ENCODE peak calls at places on chromosomes 5 and 9, in four cellular contexts. One of them, this sample, is unnamed.

GRCh38 chr5:66757219-66757833 is 161.1 kb downstream of the MAST4 start:
- DNase-seq in body of pancreas: peak
- DNase-seq in thoracic aorta: no peak
- DNase-seq in brain microvascular endothelial cell: peak
- DNase-seq in this sample: no peak

GRCh38 chr5:51394609-51395008 is 11.4 kb downstream of the ISL1 start:
- DNase-seq in body of pancreas: no peak
- DNase-seq in thoracic aorta: no peak
- DNase-seq in brain microvascular endothelial cell: no peak
- DNase-seq in this sample: no peak

GRCh38 chr9:3948826-3949578 is 350.9 kb downstream of the GLIS3 start:
- DNase-seq in body of pancreas: no peak
- DNase-seq in thoracic aorta: no peak
- DNase-seq in brain microvascular endothelial cell: peak
- DNase-seq in this sample: no peak

GRCh38 chr9:95486318-95486717 is 30.5 kb downstream of the PTCH1 start:
- DNase-seq in body of pancreas: peak
- DNase-seq in thoracic aorta: no peak
- DNase-seq in brain microvascular endothelial cell: no peak
- DNase-seq in this sample: no peak

GRCh38 chr5:141349917-141350619 is at the start of gene PCDHGB1:
- DNase-seq in body of pancreas: peak
- DNase-seq in thoracic aorta: no peak
- DNase-seq in brain microvascular endothelial cell: peak
- DNase-seq in this sample: no peak

GRCh38 chr5:74953961-74954720 is 88.0 kb upstream of the FAM169A start:
- DNase-seq in body of pancreas: no peak
- DNase-seq in thoracic aorta: no peak
- DNase-seq in brain microvascular endothelial cell: peak
- DNase-seq in this sample: no peak

GRCh38 chr5:177478711-177479646 is 5.5 kb upstream of the DBN1 start:
- DNase-seq in body of pancreas: peak
- DNase-seq in thoracic aorta: no peak
- DNase-seq in brain microvascular endothelial cell: peak
- DNase-seq in this sample: peak

GRCh38 chr5:71937906-71938698 is 169.2 kb upstream of the MAP1B start:
- DNase-seq in body of pancreas: no peak
- DNase-seq in thoracic aorta: no peak
- DNase-seq in brain microvascular endothelial cell: no peak
- DNase-seq in this sample: no peak

GRCh38 chr9:18269561-18269960 is 204.4 kb upstream of the ADAMTSL1 start:
- DNase-seq in body of pancreas: no peak
- DNase-seq in thoracic aorta: no peak
- DNase-seq in brain microvascular endothelial cell: no peak
- DNase-seq in this sample: no peak

GRCh38 chr9:97980918-97981827 is 2.0 kb upstream of the ANP32B start:
- DNase-seq in body of pancreas: no peak
- DNase-seq in thoracic aorta: no peak
- DNase-seq in brain microvascular endothelial cell: no peak
- DNase-seq in this sample: peak

GRCh38 chr5:45774528-45774927 is 78.3 kb upstream of the HCN1 start:
- DNase-seq in body of pancreas: no peak
- DNase-seq in thoracic aorta: no peak
- DNase-seq in brain microvascular endothelial cell: no peak
- DNase-seq in this sample: no peak

GRCh38 chr5:44987026-44987425 is 178.3 kb downstream of the MRPS30 start:
- DNase-seq in body of pancreas: no peak
- DNase-seq in thoracic aorta: no peak
- DNase-seq in brain microvascular endothelial cell: no peak
- DNase-seq in this sample: no peak

GRCh38 chr5:142680605-142681259 is 5.2 kb downstream of the FGF1 start:
- DNase-seq in body of pancreas: peak
- DNase-seq in thoracic aorta: no peak
- DNase-seq in brain microvascular endothelial cell: no peak
- DNase-seq in this sample: no peak

GRCh38 chr9:96125624-96126023 is 176.4 kb downstream of the HSD17B3 start:
- DNase-seq in body of pancreas: no peak
- DNase-seq in thoracic aorta: no peak
- DNase-seq in brain microvascular endothelial cell: no peak
- DNase-seq in this sample: no peak

DNA sequence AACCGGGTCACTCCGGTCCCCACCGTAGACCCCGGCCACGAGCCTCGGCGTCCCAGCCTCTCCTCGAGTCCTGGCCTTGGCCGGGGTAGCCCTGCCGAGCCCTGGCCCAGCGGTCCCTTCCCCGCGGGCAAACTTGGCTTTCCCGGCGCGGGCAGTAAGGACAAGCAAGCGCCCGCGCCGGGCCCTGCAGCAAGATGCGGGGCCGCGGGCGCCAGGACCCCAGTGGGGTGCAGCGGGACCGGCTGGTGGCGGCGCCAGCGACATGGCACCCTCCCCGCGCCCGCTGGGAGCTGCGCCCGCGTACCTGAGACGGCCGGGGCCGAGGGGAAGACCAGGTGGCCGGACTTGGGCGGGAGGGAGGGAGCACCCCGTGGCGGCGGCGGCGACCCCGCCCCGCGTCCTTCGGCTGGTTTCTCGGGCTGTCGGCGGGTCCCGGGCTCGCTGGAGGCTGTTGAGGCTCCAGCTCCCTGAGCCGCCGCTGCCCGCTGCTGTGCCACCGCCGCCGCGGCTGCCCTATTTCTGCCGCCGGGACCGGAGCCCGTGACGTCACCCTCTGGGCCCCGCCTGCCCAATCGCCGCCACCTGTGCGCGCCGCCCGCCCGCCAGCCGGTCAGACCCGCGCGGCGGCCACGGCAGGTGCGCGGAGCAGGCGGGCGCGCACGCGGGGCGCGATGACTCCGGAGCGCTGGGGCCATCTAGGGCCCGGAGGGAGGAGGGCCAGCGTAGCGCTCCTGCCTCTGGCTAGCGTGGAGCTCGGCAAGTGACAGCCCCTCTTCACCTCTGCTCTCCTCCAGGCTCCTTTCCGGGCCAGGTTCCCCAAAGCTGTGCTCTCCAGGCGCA is at the start of gene FSTL4:
- DNase-seq in body of pancreas: peak
- DNase-seq in thoracic aorta: no peak
- DNase-seq in brain microvascular endothelial cell: no peak
- DNase-seq in this sample: no peak
- H3K4me3 ChIP-seq in body of pancreas: peak
- H3K4me3 ChIP-seq in thoracic aorta: peak
- H3K4me3 ChIP-seq in brain microvascular endothelial cell: no peak
- H3K4me3 ChIP-seq in this sample: peak

DNA sequence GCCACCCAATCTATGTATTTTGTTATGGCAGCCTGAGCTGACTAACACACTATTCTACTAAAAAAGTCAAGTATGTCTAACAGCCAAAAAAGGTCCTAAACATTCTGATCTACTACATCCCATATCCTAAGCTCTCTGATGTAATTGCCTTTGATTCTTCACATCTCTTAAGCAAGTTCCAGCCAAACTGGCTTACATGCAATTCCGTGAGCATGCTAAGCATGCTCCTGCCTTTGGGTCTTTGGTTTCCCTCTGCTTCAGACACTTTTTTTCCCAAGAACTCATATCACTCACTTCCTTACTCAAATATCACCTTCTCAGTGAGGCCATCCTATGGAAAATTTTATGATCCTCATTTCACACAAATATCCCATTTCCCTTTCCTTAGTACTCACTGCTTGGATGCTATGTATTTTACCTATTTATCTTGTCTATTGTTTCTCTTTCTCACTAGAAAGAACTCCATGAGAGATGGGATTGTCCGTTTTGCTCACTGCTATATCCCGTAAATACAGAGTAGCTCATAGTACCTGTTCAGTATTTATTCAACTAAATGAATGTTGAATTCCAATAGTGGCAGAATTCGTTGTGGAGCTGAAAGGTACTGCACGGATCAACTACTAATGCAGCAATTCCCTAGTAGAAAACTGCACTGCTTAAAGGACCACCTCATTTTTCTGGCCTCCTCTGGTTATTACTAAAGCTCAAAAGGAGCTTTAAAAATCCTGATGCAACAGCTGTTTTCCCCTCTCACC is 2.3 kb upstream of the SLC12A2 start:
- DNase-seq in body of pancreas: no peak
- DNase-seq in thoracic aorta: no peak
- DNase-seq in brain microvascular endothelial cell: no peak
- DNase-seq in this sample: no peak
- H3K4me3 ChIP-seq in body of pancreas: no peak
- H3K4me3 ChIP-seq in thoracic aorta: peak
- H3K4me3 ChIP-seq in brain microvascular endothelial cell: peak
- H3K4me3 ChIP-seq in this sample: peak

GRCh38 chr5:163565492-163565891 is 60.1 kb downstream of the MAT2B start:
- DNase-seq in body of pancreas: no peak
- DNase-seq in thoracic aorta: no peak
- DNase-seq in brain microvascular endothelial cell: no peak
- DNase-seq in this sample: no peak
- H3K4me3 ChIP-seq in body of pancreas: no peak
- H3K4me3 ChIP-seq in thoracic aorta: peak
- H3K4me3 ChIP-seq in brain microvascular endothelial cell: peak
- H3K4me3 ChIP-seq in this sample: peak

GRCh38 chr5:59769041-59769360 is 124.5 kb downstream of the PDE4D start:
- DNase-seq in body of pancreas: no peak
- DNase-seq in thoracic aorta: no peak
- DNase-seq in brain microvascular endothelial cell: no peak
- DNase-seq in this sample: no peak
- H3K4me3 ChIP-seq in body of pancreas: no peak
- H3K4me3 ChIP-seq in thoracic aorta: peak
- H3K4me3 ChIP-seq in brain microvascular endothelial cell: peak
- H3K4me3 ChIP-seq in this sample: peak

DNA sequence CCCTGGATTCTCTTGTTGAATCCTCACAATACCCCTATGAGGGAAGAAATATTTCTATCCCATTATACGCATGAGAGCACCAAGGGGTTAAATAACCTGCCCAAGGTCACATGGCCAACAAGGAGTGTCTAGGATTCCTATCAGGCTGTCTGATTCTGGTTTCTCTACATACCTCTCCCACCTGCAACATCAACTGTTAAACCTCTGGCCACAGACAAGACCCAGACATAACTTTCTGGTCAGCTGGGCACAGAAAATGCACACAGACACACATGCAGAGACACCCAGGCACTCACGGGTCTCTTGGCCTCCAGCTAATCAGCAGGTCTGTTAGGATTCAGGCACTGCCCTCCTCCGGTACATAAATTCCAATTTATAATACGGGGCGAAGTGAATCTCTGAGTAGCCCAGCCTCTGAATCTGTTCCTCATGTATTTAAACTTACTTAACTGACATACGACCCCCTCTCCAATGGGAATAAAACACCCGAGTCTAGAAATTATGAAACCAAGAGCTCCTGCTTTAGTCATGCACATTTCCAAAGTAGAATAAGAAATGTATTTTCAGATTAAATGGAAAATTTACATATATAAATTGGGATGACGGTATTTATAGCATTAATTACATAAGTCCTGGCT is 1.5 kb downstream of the SEPTIN8 start:
- DNase-seq in body of pancreas: no peak
- DNase-seq in thoracic aorta: no peak
- DNase-seq in brain microvascular endothelial cell: no peak
- DNase-seq in this sample: no peak
- H3K4me3 ChIP-seq in body of pancreas: no peak
- H3K4me3 ChIP-seq in thoracic aorta: peak
- H3K4me3 ChIP-seq in brain microvascular endothelial cell: peak
- H3K4me3 ChIP-seq in this sample: no peak

DNA sequence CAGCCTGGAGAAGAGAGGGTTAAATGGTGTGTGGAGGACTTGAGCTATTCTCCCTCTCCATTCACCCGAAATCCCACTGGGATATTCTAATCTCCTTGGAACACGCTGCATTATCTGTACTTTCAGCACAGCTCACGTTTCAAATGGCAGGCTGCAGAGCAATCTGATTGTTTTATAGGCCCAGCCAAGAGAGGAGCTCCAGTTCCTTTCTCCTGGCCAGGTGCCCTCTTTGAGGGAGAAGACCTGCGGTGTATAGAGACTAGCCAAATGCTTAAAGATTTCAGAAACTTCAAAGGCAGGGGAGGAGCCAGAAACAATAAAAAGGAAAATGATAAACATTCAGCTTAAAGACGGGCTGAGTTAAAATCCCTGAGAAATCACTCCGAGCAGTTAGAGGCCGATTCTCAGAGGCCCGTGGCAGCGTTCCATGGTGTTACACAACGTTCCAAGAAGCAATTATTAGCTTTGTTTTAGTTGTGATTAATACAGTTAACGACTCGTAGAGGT is 564.0 kb upstream of the KLF4 start:
- DNase-seq in body of pancreas: peak
- DNase-seq in thoracic aorta: peak
- DNase-seq in brain microvascular endothelial cell: peak
- DNase-seq in this sample: peak
- H3K4me3 ChIP-seq in body of pancreas: no peak
- H3K4me3 ChIP-seq in thoracic aorta: peak
- H3K4me3 ChIP-seq in brain microvascular endothelial cell: no peak
- H3K4me3 ChIP-seq in this sample: peak

GRCh38 chr5:102742215-102742614 is 12.9 kb upstream of the PAM start:
- DNase-seq in body of pancreas: no peak
- DNase-seq in thoracic aorta: no peak
- DNase-seq in brain microvascular endothelial cell: no peak
- DNase-seq in this sample: no peak
- H3K4me3 ChIP-seq in body of pancreas: no peak
- H3K4me3 ChIP-seq in thoracic aorta: no peak
- H3K4me3 ChIP-seq in brain microvascular endothelial cell: no peak
- H3K4me3 ChIP-seq in this sample: no peak

GRCh38 chr5:169751490-169751889 is 114.4 kb downstream of the DOCK2 start:
- DNase-seq in body of pancreas: no peak
- DNase-seq in thoracic aorta: no peak
- DNase-seq in brain microvascular endothelial cell: no peak
- DNase-seq in this sample: no peak

GRCh38 chr5:169756071-169756765 is 119.1 kb downstream of the DOCK2 start:
- DNase-seq in body of pancreas: no peak
- DNase-seq in thoracic aorta: no peak
- DNase-seq in brain microvascular endothelial cell: no peak
- DNase-seq in this sample: no peak

GRCh38 chr5:169753795-169754194 is 116.7 kb downstream of the DOCK2 start:
- DNase-seq in body of pancreas: no peak
- DNase-seq in thoracic aorta: no peak
- DNase-seq in brain microvascular endothelial cell: no peak
- DNase-seq in this sample: no peak

GRCh38 chr5:169757016-169757415 is 119.9 kb downstream of the DOCK2 start:
- DNase-seq in body of pancreas: no peak
- DNase-seq in thoracic aorta: no peak
- DNase-seq in brain microvascular endothelial cell: peak
- DNase-seq in this sample: no peak

DNA sequence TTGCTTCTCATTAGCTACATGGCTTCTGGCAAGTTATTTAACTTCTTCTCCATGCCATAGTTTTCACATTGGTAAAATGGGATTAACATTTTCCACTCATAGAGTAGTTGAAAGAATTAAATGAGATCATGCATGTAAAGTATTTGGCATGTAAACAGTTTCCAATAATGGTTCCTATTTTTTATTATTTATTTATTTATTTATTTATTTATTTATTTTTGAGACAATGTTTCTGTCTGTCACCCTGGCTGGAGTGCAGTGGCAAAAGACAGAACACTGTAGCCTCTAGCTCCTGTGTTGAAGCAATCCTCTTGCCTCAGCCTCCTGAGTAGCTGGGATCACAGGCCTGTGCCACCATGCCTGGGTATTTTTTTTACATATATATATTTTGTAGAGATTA is 117.7 kb downstream of the DOCK2 start:
- DNase-seq in body of pancreas: no peak
- DNase-seq in thoracic aorta: no peak
- DNase-seq in brain microvascular endothelial cell: no peak
- DNase-seq in this sample: no peak
- H3K4me3 ChIP-seq in body of pancreas: no peak
- H3K4me3 ChIP-seq in thoracic aorta: no peak
- H3K4me3 ChIP-seq in brain microvascular endothelial cell: no peak
- H3K4me3 ChIP-seq in this sample: no peak